ENCODE peak calls at places on chromosome 14, in seven cellular contexts. C, E, P, V, O, G and Y are unnamed samples.

GRCh38 chr14:105071326-105071725 is 6.1 kb upstream of the GPR132 start:
- DNase-seq in C (no peak), E (no peak), P (no peak), V (no peak), O (no peak), G (no peak), Y (no peak)

GRCh38 chr14:51395361-51395849 is 155.4 kb downstream of the TMX1 start:
- DNase-seq in C (peak; percentile 25), E (no peak), P (peak; percentile 45), V (peak; percentile 89), O (peak; percentile 66), G (peak; percentile 30), Y (peak; percentile 61)

GRCh38 chr14:58738876-58739275 is 101.1 kb downstream of the DACT1 start:
- DNase-seq in C (no peak), E (no peak), P (no peak), V (no peak), O (no peak), G (no peak), Y (no peak)

GRCh38 chr14:77212933-77213656 is 31.5 kb downstream of the TMEM63C start:
- DNase-seq in C (peak; percentile 55), E (peak; percentile 28), P (no peak), V (no peak), O (no peak), G (peak; percentile 70), Y (peak; percentile 60)

GRCh38 chr14:105294142-105294597 is 6.6 kb downstream of the BRF1 start:
- DNase-seq in C (no peak), E (no peak), P (no peak), V (peak; percentile 50), O (peak; percentile 92), G (peak; percentile 48), Y (no peak)

GRCh38 chr14:75702606-75703261 is 41.7 kb downstream of the TTLL5 start:
- DNase-seq in C (no peak), E (no peak), P (no peak), V (peak; percentile 18), O (no peak), G (peak; percentile 52), Y (no peak)

GRCh38 chr14:76956253-76957090 is 72.0 kb downstream of the IRF2BPL start:
- DNase-seq in C (peak; percentile 92), E (peak; percentile 82), P (peak; percentile 91), V (peak; percentile 89), O (peak; percentile 95), G (peak; percentile 94), Y (peak; percentile 92)

GRCh38 chr14:105161964-105162363 is 6.6 kb downstream of the JAG2 start:
- DNase-seq in C (no peak), E (no peak), P (no peak), V (no peak), O (no peak), G (no peak), Y (no peak)

GRCh38 chr14:36518586-36519430 is 1.2 kb downstream of the NKX2-1 start:
- DNase-seq in C (no peak), E (no peak), P (no peak), V (no peak), O (no peak), G (no peak), Y (no peak)

GRCh38 chr14:89445252-89445973 is 28.4 kb upstream of the FOXN3 start:
- DNase-seq in C (no peak), E (no peak), P (no peak), V (peak; percentile 33), O (no peak), G (no peak), Y (no peak)

GRCh38 chr14:73014105-73014504 is 12.8 kb downstream of the ZFYVE1 start:
- DNase-seq in C (no peak), E (no peak), P (no peak), V (peak; percentile 83), O (no peak), G (no peak), Y (no peak)

GRCh38 chr14:91378945-91379932 is 38.4 kb downstream of the CCDC88C start:
- DNase-seq in C (peak; percentile 12), E (no peak), P (no peak), V (no peak), O (no peak), G (no peak), Y (no peak)

GRCh38 chr14:91376547-91377477 is 40.8 kb downstream of the CCDC88C start:
- DNase-seq in C (no peak), E (no peak), P (no peak), V (no peak), O (no peak), G (no peak), Y (no peak)

GRCh38 chr14:91380116-91380515 is 37.5 kb downstream of the CCDC88C start:
- DNase-seq in C (no peak), E (no peak), P (no peak), V (no peak), O (no peak), G (no peak), Y (no peak)

GRCh38 chr14:91375748-91376452 is 41.7 kb downstream of the CCDC88C start:
- DNase-seq in C (no peak), E (no peak), P (no peak), V (no peak), O (no peak), G (no peak), Y (no peak)

DNA sequence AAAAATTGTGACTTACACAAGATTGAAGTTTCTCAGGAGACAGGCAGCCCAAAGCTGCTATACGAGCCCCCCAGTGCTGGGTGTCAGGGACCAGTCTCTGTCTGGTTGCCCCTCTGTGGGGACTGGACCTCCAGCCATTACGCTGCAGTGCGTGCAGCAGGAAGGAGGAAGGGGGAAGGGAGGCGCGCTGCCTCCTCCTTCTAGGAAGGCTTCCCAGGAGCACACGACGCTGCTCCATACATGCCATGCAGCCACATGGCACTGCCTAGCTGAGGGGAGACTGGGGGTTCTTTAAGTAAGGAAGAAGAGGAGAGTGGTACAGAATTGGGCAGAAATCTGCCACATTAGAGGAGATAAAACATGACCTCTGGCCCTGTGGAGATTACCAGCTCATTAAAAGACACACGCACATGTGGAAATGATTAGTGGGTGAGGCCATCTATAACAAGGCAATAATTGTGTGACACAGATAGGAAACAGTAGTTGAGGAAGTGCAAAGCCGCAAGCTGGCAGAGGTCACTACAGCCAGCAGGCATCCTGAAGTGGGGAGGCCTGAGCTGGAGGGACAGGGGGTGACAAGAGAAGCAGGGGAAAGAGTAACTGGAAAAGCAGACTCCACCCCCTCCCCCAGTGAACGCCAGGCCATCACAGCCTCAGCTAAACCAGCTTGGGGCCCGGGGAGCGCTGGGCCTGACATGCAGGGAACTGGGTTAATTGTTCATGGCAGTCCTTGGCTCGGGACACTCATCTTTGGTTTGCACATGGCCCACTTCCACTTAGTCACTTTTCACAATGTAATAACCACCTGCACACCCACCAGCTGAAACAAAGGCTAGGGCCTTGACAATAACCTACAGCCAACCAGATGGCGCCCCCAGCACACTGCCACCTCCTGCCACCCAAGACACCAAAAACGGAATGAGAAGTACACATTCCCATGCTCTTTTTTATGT is 39.6 kb downstream of the CCDC88C start:
- DNase-seq in C (peak; percentile 52), E (no peak), P (no peak), V (no peak), O (no peak), G (no peak), Y (no peak)
- H3K4me3 ChIP-seq in C (no peak overlapping the region), E (no peak overlapping the region), P (no peak overlapping the region), V (no peak overlapping the region), O (no peak overlapping the region), G (no peak overlapping the region), Y (no peak overlapping the region)

DNA sequence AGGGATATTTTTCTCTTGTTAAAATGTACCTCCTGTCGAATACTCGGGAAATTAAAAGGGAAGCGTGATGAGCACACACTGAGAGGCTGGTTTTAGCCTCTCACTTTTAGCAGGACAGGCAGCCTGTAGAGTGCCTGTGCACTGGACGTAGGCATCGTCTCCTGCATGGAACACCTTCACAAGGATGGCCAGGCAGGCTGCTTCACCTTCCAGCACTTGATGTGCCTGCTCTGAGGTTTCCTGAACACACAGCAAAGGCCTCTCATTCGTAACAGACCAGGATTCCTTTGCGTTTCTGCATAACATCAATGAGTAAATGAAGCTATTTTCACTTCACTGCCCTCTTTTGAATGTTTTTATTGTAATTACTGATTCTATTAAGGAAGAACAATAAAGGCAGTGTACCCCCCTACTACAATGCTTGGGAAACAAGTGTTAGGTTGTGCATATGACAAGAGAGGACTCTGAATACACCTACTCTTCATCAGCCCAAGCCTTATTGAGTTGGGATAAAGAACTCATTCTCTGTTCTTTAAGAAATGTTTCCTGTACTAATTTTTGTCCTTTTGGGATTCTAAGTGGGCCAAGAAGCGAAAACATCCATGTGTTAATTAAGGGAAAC is 1077.7 kb upstream of the FOXG1 start:
- DNase-seq in C (no peak), E (no peak), P (no peak), V (no peak), O (no peak), G (no peak), Y (no peak)
- H3K4me1 ChIP-seq in C (no peaks in the 10 kb centered on the region), E (no peaks in the 10 kb centered on the region), P (no peaks in the 10 kb centered on the region), V (no peaks in the 10 kb centered on the region), O (no peaks in the 10 kb centered on the region), G (no peaks in the 10 kb centered on the region), Y (no peaks in the 10 kb centered on the region)

GRCh38 chr14:65709576-65709975 is 297.0 kb downstream of the FUT8 start:
- DNase-seq in C (no peak), E (no peak), P (no peak), V (no peak), O (no peak), G (peak; percentile 24), Y (peak; percentile 51)

GRCh38 chr14:65703996-65704395 is 291.5 kb downstream of the FUT8 start:
- DNase-seq in C (no peak), E (no peak), P (no peak), V (peak; percentile 34), O (no peak), G (no peak), Y (no peak)

GRCh38 chr14:65704850-65705249 is 292.3 kb downstream of the FUT8 start:
- DNase-seq in C (no peak), E (no peak), P (no peak), V (no peak), O (no peak), G (no peak), Y (no peak)

GRCh38 chr14:65704412-65704811 is 291.9 kb downstream of the FUT8 start:
- DNase-seq in C (no peak), E (no peak), P (no peak), V (peak; percentile 75), O (no peak), G (no peak), Y (no peak)
- TF ChIP-seq POLR2A in C (no peak), E (no peak), P (no peak), V (no peak), O (no peak), G (no peak), Y (no peak)

DNA sequence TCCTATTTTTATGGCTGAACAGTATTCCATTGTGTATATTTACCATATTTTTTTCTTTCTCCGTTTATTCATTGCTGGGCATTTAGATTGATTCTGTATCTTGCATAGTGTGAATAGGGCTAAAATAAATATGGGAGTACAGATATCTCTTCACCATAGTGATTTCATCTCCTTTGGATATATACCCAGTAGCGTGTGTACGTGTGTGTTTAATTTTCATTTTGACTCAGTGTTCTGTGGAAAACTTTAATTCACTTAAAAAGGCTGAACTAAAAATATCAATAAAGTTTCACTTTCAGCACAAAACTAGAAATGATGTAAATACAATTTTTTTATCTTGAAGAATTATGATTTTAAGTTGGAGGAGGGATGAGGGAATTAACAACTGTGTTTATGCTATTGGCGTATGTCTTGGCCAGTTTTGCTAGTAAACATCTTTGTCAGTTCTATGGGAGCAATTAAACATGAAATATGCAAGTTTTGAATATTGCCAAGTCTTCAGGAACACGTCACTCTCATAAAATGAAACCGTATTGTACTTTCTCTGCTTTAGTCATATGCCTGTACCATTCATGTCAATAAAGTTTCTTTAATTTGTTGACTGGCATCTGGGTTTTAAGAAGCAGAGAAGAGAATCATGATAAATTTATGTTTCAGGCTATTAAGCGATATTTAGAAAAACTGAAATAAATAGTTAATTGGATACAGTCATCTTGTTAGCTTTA is 99.8 kb downstream of the PTGER2 start:
- DNase-seq in C (no peak), E (no peak), P (no peak), V (peak; percentile 65), O (no peak), G (no peak), Y (no peak)
- H3K4me3 ChIP-seq in C (no peak overlapping the region), E (no peak overlapping the region), P (peak overlapping the region; percentile 1), V (peak overlapping the region; percentile 32), O (no peak overlapping the region), G (no peak overlapping the region), Y (no peak overlapping the region)

GRCh38 chr14:100246136-100246535 is 7.2 kb downstream of the YY1 start:
- DNase-seq in C (peak; percentile 14), E (no peak), P (no peak), V (no peak), O (no peak), G (peak; percentile 25), Y (no peak)
- H3K4me1 ChIP-seq in C (peaks cover 47% of the 10 kb centered on the region), E (peaks cover 37% of the 10 kb centered on the region), P (peaks cover 24% of the 10 kb centered on the region), V (peaks cover 13% of the 10 kb centered on the region), O (peaks cover 86% of the 10 kb centered on the region), G (peaks cover 81% of the 10 kb centered on the region), Y (peaks cover 38% of the 10 kb centered on the region)